ENCODE peak calls at places on chromosomes 12 and 14, in nine cellular contexts. H is CD4-positive, alpha-beta memory T cell; S is endodermal cell; U is body of pancreas; T is lung; E is testis; X is aorta; I is CD4-positive, CD25-positive, alpha-beta regulatory T cell; Y is IMR-90. C is an unnamed sample. For H3K4me1, the result is how much of the 10 kb centered on the place peaks cover.

GRCh38 chr12:16345105-16345504 is 2.3 kb upstream of the MGST1 start:
- DNase-seq in T (no peak), E (no peak), U (no peak), I (no peak), X (no peak), H (no peak), Y (no peak), S (no peak), C (no peak)

GRCh38 chr12:42056130-42056529 is 88.5 kb downstream of the GXYLT1 start:
- DNase-seq in X (no peak), Y (no peak), I (no peak), E (no peak), S (no peak), U (no peak), H (no peak), T (no peak), C (no peak)

GRCh38 chr14:100534528-100535286 is 52.5 kb downstream of the BEGAIN start:
- DNase-seq in X (no peak), I (no peak), H (no peak), Y (no peak), U (peak), T (no peak), S (peak), E (peak), C (no peak)

GRCh38 chr12:89504560-89505346 is 19.8 kb downstream of the GALNT4 start:
- DNase-seq in T (no peak), X (no peak), S (no peak), I (no peak), U (no peak), E (no peak), H (no peak), Y (peak), C (no peak)

GRCh38 chr12:52715416-52715815 is 12.1 kb upstream of the KRT77 start:
- DNase-seq in H (no peak), X (no peak), E (no peak), U (peak), T (no peak), I (no peak), Y (no peak), S (peak), C (no peak)

GRCh38 chr12:52617403-52617785 is 965 bp downstream of the KRT73 start:
- DNase-seq in H (no peak), S (peak), Y (no peak), U (no peak), X (no peak), T (peak), I (no peak), E (no peak), C (no peak)

GRCh38 chr14:90381999-90382451 is 14.8 kb upstream of the CALM1 start:
- DNase-seq in T (peak), H (no peak), X (peak), Y (no peak), S (peak), I (no peak), E (peak), U (peak), C (no peak)

GRCh38 chr14:53924754-53925153 is 31.9 kb downstream of the BMP4 start:
- DNase-seq in T (no peak), Y (peak), I (no peak), X (no peak), E (no peak), H (no peak), U (no peak), S (no peak), C (no peak)

GRCh38 chr12:42094277-42094676 is 50.4 kb downstream of the GXYLT1 start:
- DNase-seq in H (no peak), E (no peak), Y (peak), T (no peak), I (peak), S (peak), U (no peak), X (no peak), C (peak)

GRCh38 chr12:113065126-113066007 is 8.8 kb downstream of the DTX1 start:
- DNase-seq in T (no peak), H (no peak), E (peak), U (no peak), I (no peak), Y (no peak), S (peak), X (no peak), C (no peak)

GRCh38 chr12:18261273-18261672 is at the start of gene PIK3C2G:
- DNase-seq in S (no peak), U (no peak), Y (no peak), E (no peak), T (no peak), I (no peak), H (no peak), X (no peak), C (no peak)

GRCh38 chr12:16939871-16940306 is 333.9 kb upstream of the LMO3 start:
- DNase-seq in E (peak), Y (peak), H (no peak), X (no peak), T (peak), I (no peak), U (peak), S (peak), C (no peak)

GRCh38 chr14:23068792-23069412 is 11.6 kb upstream of the CDH24 start:
- DNase-seq in Y (peak), I (peak), X (peak), S (peak), U (peak), T (peak), E (peak), H (peak), C (peak)

GRCh38 chr12:94284859-94285258 is 136.5 kb downstream of the PLXNC1 start:
- DNase-seq in T (no peak), H (no peak), X (no peak), Y (no peak), S (peak), I (no peak), E (no peak), U (no peak), C (no peak)

GRCh38 chr14:36935976-36936678 is 236.3 kb downstream of the SLC25A21 start:
- DNase-seq in U (no peak), H (no peak), E (no peak), Y (peak), I (no peak), X (no peak), T (no peak), S (no peak), C (no peak)

GRCh38 chr12:63068857-63069442 is 82.1 kb downstream of the AVPR1A start:
- DNase-seq in X (no peak), I (no peak), S (no peak), U (peak), T (no peak), Y (peak), H (no peak), E (peak), C (no peak)

GRCh38 chr12:76706099-76706498 is 57.8 kb upstream of the ZDHHC17 start:
- DNase-seq in Y (peak), H (peak), T (no peak), S (no peak), E (no peak), X (no peak), U (no peak), I (no peak), C (no peak)

GRCh38 chr12:43333650-43334043 is 218.4 kb downstream of the ADAMTS20 start:
- DNase-seq in S (no peak), T (no peak), Y (no peak), E (no peak), I (no peak), U (no peak), H (no peak), X (no peak), C (no peak)

GRCh38 chr12:23803547-23803946 is 145.9 kb downstream of the SOX5 start:
- DNase-seq in X (no peak), T (no peak), Y (no peak), S (no peak), H (no peak), U (no peak), E (no peak), I (no peak), C (no peak)

GRCh38 chr12:113926792-113927191 is 39.3 kb downstream of the RBM19 start:
- DNase-seq in Y (no peak), I (no peak), S (no peak), H (no peak), X (no peak), T (no peak), U (no peak), E (no peak), C (no peak)

GRCh38 chr12:115762934-115763333 is 514.6 kb downstream of the MED13L start:
- DNase-seq in U (no peak), H (no peak), E (no peak), S (no peak), T (no peak), X (no peak), I (no peak), Y (no peak), C (no peak)

GRCh38 chr12:3152013-3152412 is 74.8 kb downstream of the TSPAN9 start:
- DNase-seq in Y (no peak), H (no peak), X (peak), S (peak), U (no peak), T (no peak), I (no peak), E (no peak), C (no peak)

GRCh38 chr12:1643056-1643455 is 14.0 kb downstream of the WNT5B start:
- DNase-seq in S (no peak), E (no peak), X (no peak), T (no peak), H (no peak), Y (no peak), I (no peak), U (no peak), C (no peak)

DNA sequence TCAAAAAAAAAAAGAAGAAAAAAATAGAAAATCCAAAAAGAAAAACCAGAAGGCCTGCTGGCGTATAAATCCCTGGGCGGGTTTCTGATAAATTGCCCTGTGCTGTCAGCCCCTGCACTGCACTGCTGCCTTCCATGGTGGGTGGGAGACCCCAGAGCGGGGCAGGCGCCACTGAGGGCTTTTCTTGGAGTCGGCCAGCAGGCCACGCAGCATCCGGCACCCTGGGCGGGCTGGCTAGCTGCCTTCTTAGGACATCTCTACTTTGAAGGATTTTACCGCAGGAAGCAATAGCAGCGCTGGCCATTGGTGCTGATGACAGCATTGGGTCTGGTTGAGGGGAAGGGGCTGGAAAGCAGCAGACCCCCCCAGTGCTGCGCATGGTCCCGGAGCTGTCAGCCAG is 29.1 kb downstream of the IL31 start:
- DNase-seq in X (no peak), Y (no peak), S (no peak), T (no peak), I (no peak), H (no peak), E (no peak), U (no peak), C (no peak)
- H3K4me1 ChIP-seq in X (under half), Y (under half), S (under half), T (under half), I (under half), H (under half), E (under half), U (under half), C (under half)

GRCh38 chr14:38210587-38211257 is 3.0 kb downstream of the SSTR1 start:
- DNase-seq in U (peak), S (peak), I (no peak), T (no peak), Y (peak), E (peak), X (no peak), H (no peak), C (no peak)
- H3K27ac ChIP-seq in U (no peak), S (no peak), I (no peak), T (peak), Y (no peak), E (no peak), X (no peak), H (no peak), C (no peak)

GRCh38 chr12:6923851-6924250 is 3.9 kb upstream of the ATN1 start:
- DNase-seq in U (no peak), H (no peak), S (no peak), T (no peak), I (no peak), Y (no peak), X (peak), E (no peak), C (no peak)
- H3K4me1 ChIP-seq in U (under half), H (under half), S (under half), T (under half), I (under half), Y (under half), X (under half), E (under half), C (under half)

DNA sequence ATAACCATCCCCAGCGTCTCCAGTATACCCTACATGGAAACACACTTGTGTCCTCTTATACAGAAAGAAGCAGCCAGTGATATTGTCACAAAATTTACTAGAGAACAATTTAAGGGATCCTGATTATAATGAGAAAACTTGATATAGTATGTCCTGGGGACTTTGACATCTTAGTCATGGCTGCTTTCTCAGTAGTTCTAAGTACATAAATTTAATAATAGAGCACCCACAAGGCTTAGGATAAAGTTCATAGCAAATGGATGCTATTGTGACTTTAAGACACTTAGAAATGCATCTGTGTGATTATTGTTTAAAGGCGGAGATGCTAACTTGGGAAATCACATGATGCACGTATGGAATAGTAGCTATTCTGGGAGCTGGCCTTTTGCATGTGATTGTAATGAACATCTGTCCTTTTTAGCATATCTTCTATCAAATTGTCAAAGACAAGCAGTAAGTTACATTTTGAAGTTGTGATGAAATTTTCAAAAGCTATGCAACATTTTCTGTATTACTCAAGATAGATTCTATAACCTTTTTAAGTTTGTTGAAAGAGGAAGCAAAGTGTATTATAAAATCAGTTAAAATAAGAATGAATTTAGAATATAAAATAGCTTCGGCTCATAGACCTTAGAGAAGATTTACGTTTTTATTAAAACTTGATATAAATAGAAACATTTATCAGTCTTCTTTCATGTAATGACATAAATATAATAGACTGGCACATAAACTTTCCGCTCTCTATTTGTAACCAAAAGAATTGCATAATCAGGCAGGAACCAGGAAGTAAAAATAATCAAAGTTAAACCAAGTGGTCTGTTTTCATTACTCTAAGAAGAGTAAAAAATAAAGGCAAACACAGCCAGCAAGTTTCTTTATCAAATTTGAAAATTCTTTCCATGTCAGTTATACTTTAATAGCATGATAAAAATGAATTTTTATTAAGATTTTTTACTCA is 46.6 kb upstream of the ATP2A2 start:
- DNase-seq in X (no peak), T (no peak), Y (no peak), U (no peak), I (no peak), H (no peak), S (no peak), E (no peak), C (no peak)
- H3K27ac ChIP-seq in X (no peak), T (no peak), Y (no peak), U (no peak), I (no peak), H (no peak), S (no peak), E (peak), C (no peak)

GRCh38 chr12:56299853-56300643 is at the start of gene CS:
- DNase-seq in X (peak), E (peak), Y (peak), U (peak), T (peak), S (peak), I (peak), H (peak), C (peak)
- H3K4me1 ChIP-seq in X (under half), E (under half), Y (under half), U (under half), T (under half), S (under half), I (under half), H (half or more), C (under half)

DNA sequence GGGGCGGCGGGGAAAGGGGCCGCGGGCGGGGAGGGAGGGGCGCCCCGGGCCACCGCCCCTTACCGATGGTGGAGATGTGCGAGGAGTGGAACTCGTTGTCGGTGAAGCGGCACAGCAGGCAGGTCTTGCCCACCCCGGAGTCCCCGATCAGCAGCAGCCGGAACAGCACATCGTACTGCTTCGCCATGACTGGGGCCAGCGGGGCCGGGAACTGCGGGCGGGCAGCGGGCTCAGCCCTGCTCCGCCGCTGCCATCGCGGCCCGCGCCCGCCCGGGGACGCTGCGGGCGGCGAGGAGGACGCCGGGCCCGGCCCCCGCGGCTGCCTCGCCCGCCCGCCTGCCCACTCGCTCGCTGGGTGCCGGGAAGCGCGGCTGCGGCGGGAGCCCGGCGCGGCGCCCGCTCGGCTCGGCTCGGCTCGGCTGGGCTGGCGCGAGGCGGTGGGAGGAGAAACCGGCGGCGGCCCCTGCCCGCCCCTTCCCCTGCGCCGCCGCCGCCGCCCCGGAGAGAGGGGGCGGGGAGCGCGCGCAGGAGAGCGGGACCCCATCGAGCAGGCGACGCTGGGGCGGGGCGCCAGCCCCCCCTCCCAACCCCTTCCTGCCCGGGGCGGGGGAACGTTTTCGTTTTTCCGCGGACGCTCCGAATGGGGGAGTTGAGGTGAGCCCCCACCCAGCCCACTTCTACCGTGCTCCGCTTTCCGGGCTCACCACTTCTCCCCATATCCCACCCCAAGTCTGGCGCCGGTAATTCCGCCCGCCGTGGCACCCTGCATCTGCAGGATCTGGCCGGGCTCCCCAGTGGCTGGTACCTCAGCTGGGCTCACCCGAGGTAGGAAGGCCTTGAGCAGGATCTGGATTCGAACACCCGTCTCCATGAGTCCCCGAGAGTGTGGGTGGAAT is at the start of gene RAB15:
- DNase-seq in X (peak), E (no peak), H (peak), T (no peak), I (peak), S (peak), U (peak), Y (peak), C (peak)
- H3K27ac ChIP-seq in X (no peak), E (no peak), H (peak), T (no peak), I (no peak), S (no peak), U (peak), Y (peak), C (no peak)

DNA sequence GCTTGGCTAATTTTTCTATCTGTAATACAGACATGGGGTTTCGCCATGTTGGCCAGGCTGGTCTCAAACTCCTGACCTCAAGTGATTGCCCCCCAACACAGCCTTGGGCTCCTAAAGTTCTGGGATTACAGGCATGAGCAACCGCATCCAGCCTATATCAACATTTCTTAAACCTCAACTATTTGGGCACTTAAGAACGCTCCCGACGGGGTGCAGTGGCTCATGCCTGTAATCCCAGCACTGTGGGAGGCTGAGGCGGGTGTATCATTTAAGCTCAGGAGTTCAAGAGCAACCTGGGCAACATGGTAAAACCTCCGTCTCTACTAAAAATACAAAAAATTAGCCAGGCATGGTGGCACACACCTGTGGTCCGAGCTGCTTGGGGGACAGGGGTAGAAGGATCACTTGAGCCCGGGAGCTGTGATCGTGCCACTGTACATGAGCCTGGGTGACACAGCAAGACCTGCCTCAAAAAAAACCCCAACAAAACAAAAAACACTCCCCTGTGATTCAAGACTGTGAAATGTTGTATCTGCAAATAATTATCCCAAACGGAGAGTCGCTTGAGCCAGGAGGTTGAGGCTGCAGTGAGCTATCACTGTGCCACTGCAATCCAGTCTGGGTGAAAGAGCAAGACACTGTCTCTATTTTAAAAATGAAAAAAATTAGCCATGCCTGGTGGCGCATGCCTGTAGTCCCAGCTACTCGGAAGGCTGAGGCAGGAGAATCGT is 21.5 kb downstream of the PPTC7 start:
- DNase-seq in X (no peak), Y (no peak), H (no peak), S (peak), E (no peak), I (no peak), U (no peak), T (no peak), C (no peak)
- H3K4me1 ChIP-seq in X (under half), Y (under half), H (half or more), S (under half), E (under half), I (half or more), U (under half), T (under half), C (under half)

GRCh38 chr14:65206078-65206447 is 103.7 kb upstream of the MAX start:
- DNase-seq in H (no peak), Y (no peak), U (no peak), S (no peak), X (no peak), I (no peak), E (no peak), T (no peak), C (no peak)

GRCh38 chr14:65206448-65207096 is 104.3 kb upstream of the MAX start:
- DNase-seq in H (no peak), T (no peak), E (no peak), X (no peak), Y (peak), I (no peak), U (no peak), S (no peak), C (no peak)

GRCh38 chr14:65210118-65210826 is 108.0 kb upstream of the MAX start:
- DNase-seq in I (no peak), U (peak), E (no peak), X (no peak), T (no peak), Y (peak), S (no peak), H (no peak), C (no peak)

GRCh38 chr14:65210827-65211192 is 108.5 kb upstream of the MAX start:
- DNase-seq in E (no peak), Y (no peak), I (no peak), S (no peak), H (no peak), X (no peak), T (no peak), U (no peak), C (no peak)

DNA sequence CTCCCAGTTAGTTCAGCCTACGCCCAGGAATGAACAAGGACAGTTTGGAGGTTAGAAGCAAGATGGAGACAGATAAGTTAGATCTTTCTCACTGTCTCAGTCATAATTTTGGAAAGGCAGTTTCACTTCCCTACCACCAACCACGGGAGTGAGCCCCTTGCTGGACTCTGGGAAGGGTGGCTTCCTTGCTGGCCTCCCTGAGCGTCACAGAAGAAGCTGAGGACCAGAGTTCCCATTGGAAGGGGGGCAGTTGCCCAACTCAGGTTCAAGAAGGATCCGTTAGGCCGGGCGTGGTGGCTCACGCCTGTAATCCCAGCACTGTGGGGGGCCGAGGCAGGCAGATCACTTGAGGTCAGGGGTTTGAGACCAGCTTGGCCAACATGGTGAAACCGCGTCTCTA is 106.2 kb upstream of the MAX start:
- DNase-seq in S (no peak), X (peak), I (no peak), H (no peak), E (no peak), T (no peak), U (peak), Y (no peak), C (no peak)
- H3K27ac ChIP-seq in S (no peak), X (no peak), I (no peak), H (peak), E (no peak), T (no peak), U (no peak), Y (no peak), C (peak)

C was measured in effector memory CD4-positive, alpha-beta T cell.